ENCODE peak calls at places on chromosomes 13 and 19, in five cellular contexts. P, T, A, H and Y are unnamed samples.

GRCh38 chr19:6632002-6632621 is 37.8 kb downstream of the TNFSF14 start:
- DNase-seq in P (peak; percentile 71), T (no peak), A (peak; percentile 81), H (no peak), Y (no peak)

GRCh38 chr13:92677571-92677970 is 549.0 kb upstream of the GPC6 start:
- DNase-seq in P (no peak), T (no peak), A (no peak), H (no peak), Y (no peak)

GRCh38 chr13:37878921-37879320 is 9.3 kb upstream of the TRPC4 start:
- DNase-seq in P (no peak), T (no peak), A (no peak), H (no peak), Y (no peak)

GRCh38 chr13:111302045-111302722 is 18.3 kb upstream of the TEX29 start:
- DNase-seq in P (no peak), T (no peak), A (no peak), H (no peak), Y (no peak)

GRCh38 chr13:36530050-36530789 is 97.9 kb downstream of the CCNA1 start:
- DNase-seq in P (no peak), T (no peak), A (no peak), H (no peak), Y (no peak)

GRCh38 chr13:39452834-39453233 is 150.2 kb downstream of the LHFPL6 start:
- DNase-seq in P (no peak), T (no peak), A (no peak), H (no peak), Y (no peak)

GRCh38 chr13:101346942-101347728 is 69.2 kb downstream of the NALCN start:
- DNase-seq in P (no peak), T (no peak), A (no peak), H (no peak), Y (no peak)

GRCh38 chr19:55341191-55342043 is 1.7 kb downstream of the KMT5C start:
- DNase-seq in P (no peak), T (no peak), A (peak; percentile 79), H (peak; percentile 61), Y (peak; percentile 94)

GRCh38 chr19:42246143-42246868 is 3.9 kb upstream of the GSK3A start:
- DNase-seq in P (no peak), T (no peak), A (peak; percentile 77), H (peak; percentile 75), Y (no peak)

GRCh38 chr19:49877879-49878743 is 609 bp downstream of the TBC1D17 start:
- DNase-seq in P (peak; percentile 86), T (no peak), A (peak; percentile 98), H (peak; percentile 98), Y (peak; percentile 99)

GRCh38 chr19:18284710-18285430 is 3.4 kb upstream of the JUND start:
- DNase-seq in P (no peak), T (no peak), A (no peak), H (no peak), Y (no peak)

GRCh38 chr13:62293081-62293480 is 877.4 kb upstream of the PCDH20 start:
- DNase-seq in P (no peak), T (no peak), A (no peak), H (no peak), Y (no peak)

GRCh38 chr19:52648336-52648990 is 10.3 kb upstream of the ZNF83 start:
- DNase-seq in P (no peak), T (no peak), A (no peak), H (no peak), Y (no peak)

GRCh38 chr13:89486065-89486464 is 1814.9 kb downstream of the SLITRK5 start:
- DNase-seq in P (no peak), T (no peak), A (no peak), H (no peak), Y (no peak)

GRCh38 chr19:33226550-33227241 is 1.0 kb upstream of the SLC7A10 start:
- DNase-seq in P (no peak), T (no peak), A (peak; percentile 87), H (no peak), Y (no peak)

GRCh38 chr19:50252111-50252886 is 48.9 kb downstream of the MYH14 start:
- DNase-seq in P (no peak), T (no peak), A (peak; percentile 92), H (no peak), Y (no peak)

GRCh38 chr19:29121684-29122083 is 91.3 kb downstream of the UQCRFS1 start:
- DNase-seq in P (no peak), T (no peak), A (peak; percentile 80), H (no peak), Y (no peak)

GRCh38 chr19:41930926-41931592 is 2.8 kb upstream of the ERFL start:
- DNase-seq in P (peak; percentile 67), T (no peak), A (peak; percentile 84), H (no peak), Y (no peak)

DNA sequence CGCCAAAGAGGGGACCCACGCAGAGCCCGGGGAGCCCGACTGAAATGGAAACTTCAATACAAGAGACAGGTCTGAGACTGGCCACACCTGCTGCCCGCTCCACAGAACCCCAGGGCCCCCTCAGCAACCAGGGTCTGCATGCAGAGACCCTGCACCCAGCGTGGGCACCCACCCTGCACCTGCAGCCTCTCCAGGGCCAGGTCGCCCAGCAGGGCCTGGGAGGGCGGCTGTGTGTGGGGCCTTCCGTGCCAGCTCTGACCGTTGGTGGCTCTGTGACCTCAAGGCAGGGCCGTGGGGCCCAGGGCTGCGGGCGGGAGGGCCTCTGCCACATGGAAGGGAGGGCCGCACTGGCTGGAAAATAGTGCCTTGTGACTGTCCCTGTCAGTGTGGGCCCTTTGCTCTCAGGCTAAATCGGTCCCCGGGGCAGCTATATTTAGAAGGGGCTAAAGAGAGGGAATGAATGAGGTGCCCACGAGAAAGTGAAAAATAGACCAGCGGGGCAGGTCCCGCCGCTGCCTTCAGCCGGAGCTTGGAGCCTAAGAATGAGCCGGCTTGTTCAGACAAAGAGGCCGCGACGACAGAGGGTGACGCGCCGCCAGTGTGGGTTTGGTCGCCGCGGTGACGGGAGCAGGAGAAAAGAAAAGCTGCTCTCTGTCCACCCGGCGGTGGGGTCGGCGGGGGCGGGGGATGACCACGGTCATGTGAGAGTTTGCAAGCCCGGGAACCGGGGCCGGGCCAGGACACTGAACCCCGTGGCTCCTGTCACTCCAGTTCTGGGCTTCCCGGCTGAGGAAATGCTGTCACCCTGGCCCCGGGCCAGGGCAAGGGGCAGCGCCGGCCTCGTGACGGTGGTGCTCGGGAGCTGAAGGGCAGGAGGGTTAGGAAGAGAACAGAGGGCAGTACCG is 70.5 kb downstream of the GADD45B start:
- DNase-seq in P (no peak), T (no peak), A (peak; percentile 73), H (peak; percentile 82), Y (no peak)
- TF ChIP-seq POLR2AphosphoS5 in P (no peak), T (no peak), A (no peak), H (no peak), Y (no peak)

GRCh38 chr13:50099473-50099872 is 84.2 kb downstream of the KCNRG start:
- DNase-seq in P (no peak), T (no peak), A (no peak), H (no peak), Y (no peak)
- TF ChIP-seq POLR2AphosphoS5 in P (no peak), T (no peak), A (no peak), H (no peak), Y (no peak)

GRCh38 chr19:11693505-11694499 is 44.9 kb downstream of the ZNF823 start:
- DNase-seq in P (peak; percentile 42), T (no peak), A (peak; percentile 57), H (no peak), Y (no peak)
- TF ChIP-seq POLR2AphosphoS5 in P (peak; percentile 69), T (no peak), A (peak; percentile 66), H (no peak), Y (no peak)

DNA sequence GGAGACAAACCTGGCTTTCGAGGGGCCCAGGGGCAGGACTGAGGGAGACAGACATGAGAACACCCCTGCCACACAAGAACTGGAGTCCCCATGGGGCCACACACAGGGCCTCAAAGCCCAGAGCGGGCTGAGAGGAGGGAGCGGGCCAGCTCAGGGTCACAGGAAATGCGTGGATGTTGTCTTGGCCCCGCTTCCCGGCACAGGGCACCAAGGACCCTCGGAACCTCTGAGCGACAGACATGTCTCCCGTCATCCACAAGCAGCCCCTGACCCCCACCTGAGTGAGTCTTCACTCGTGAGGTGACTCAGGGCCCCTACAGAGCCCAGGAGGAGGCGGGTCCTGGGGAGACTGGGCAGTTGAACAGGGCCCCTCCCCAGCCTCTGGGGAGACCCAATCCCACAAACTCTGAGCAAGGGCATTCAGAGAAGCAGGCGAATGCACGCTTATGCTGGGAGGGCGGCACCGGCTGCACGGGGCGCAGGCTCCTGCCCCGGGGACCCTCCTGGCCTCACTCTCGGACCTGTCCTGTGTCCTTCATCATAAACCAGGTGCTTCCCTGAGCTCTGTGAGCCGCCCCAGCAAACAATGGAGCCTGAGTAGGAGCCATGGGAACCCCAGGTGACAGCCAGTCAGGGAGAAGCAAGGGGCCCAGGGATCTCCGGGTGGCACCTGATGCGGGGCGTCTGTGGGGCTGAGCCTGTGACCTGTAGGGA is 20.1 kb downstream of the SGTA start:
- DNase-seq in P (no peak), T (no peak), A (no peak), H (no peak), Y (no peak)
- TF ChIP-seq POLR2AphosphoS5 in P (no peak), T (no peak), A (no peak), H (no peak), Y (no peak)

GRCh38 chr19:46494936-46495788 is 505 bp downstream of the PNMA8B start:
- DNase-seq in P (no peak), T (no peak), A (peak; percentile 62), H (no peak), Y (no peak)

GRCh38 chr19:46492841-46493235 is 2.8 kb downstream of the PNMA8B start:
- DNase-seq in P (no peak), T (no peak), A (no peak), H (no peak), Y (no peak)

GRCh38 chr19:46494115-46494935 is 1.3 kb downstream of the PNMA8B start:
- DNase-seq in P (no peak), T (no peak), A (no peak), H (no peak), Y (no peak)

GRCh38 chr19:46491975-46492682 is 3.5 kb downstream of the PNMA8B start:
- DNase-seq in P (no peak), T (no peak), A (no peak), H (no peak), Y (no peak)

DNA sequence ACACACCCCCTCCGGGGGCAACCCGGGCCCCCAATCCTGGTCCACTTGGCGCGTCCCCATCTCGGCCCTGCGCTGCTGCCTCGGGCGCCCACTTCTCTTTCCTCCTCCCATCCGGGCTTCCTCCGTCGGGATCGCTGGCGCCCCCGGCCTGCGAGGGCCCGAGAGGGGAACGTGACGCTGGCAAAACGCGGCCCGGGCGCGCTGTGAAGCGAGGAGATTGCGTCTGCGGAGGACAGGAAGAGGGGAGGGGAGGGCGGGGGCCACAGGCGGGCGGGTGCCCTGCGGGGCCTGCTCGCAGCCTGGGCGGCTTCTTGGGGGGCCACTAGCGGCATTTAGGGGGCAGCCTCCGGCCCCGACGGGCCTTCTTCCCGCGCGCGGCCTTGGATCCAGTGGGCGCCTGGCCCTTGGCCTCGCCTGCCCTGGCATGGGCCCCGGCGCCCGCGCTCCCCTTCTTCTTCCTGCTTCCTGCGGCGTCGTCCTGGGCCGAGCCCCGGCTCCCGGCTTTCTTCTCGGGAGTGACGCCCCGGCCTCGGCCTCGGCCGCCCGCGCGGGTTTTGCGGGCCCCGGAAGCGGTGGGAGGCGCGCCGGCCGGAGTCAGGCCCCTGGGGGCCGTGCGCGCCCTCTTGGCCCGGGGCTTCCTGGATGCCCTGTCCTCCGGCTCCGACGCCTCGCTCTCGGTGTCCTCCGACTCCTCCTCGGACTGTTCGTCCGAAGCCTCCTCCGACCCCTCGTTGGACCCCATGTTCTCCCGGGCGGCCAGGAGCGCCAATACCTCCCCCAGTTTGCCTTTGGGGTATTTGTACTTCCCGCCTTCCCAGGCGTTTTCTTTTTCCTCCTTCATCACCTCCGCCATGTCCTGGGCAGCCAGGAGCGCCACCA is 2.2 kb downstream of the PNMA8B start:
- DNase-seq in P (no peak), T (no peak), A (peak; percentile 74), H (no peak), Y (no peak)
- TF ChIP-seq POLR2AphosphoS5 in P (no peak), T (no peak), A (no peak), H (peak; percentile 8), Y (no peak)

GRCh38 chr19:1396768-1397679 is 4.3 kb downstream of the GAMT start:
- DNase-seq in P (no peak), T (no peak), A (no peak), H (no peak), Y (no peak)
- TF ChIP-seq POLR2AphosphoS5 in P (no peak), T (peak; percentile 14), A (no peak), H (no peak), Y (no peak)